ENCODE peak calls at places on chromosomes 3 and 15, in five cellular contexts. I is IMR-90, W is trophoblast cell, K is H9, T is mesenchymal stem cell. O is an unnamed sample.

GRCh38 chr15:70121656-70122297 is 24.1 kb upstream of the TLE3 start:
- DNase-seq in K (no peak), T (peak; percentile 60), I (peak; percentile 80), W (no peak), O (no peak)

GRCh38 chr15:92655178-92655995 is at the start of gene FAM174B:
- DNase-seq in W (no peak), T (peak; percentile 33), I (no peak), K (peak; percentile 73), O (peak; percentile 54)

GRCh38 chr3:146464005-146464595 is 5.3 kb downstream of the PLSCR2 start:
- DNase-seq in I (peak; percentile 72), W (no peak), K (no peak), T (no peak), O (no peak)

GRCh38 chr15:56251315-56252091 is 7.8 kb upstream of the RFX7 start:
- DNase-seq in K (no peak), W (no peak), T (no peak), I (no peak), O (no peak)

GRCh38 chr3:72996121-72996472 is 514 bp upstream of the PPP4R2 start:
- DNase-seq in K (no peak), T (no peak), W (no peak), I (no peak), O (no peak)

GRCh38 chr15:41870689-41871081 is 23.2 kb downstream of the SPTBN5 start:
- DNase-seq in T (peak; percentile 41), I (peak; percentile 93), W (no peak), K (no peak), O (no peak)

GRCh38 chr15:64153480-64154367 is 2.2 kb downstream of the SNX22 start:
- DNase-seq in I (peak; percentile 79), K (peak; percentile 95), W (peak; percentile 93), T (peak; percentile 84), O (peak; percentile 78)

GRCh38 chr3:30658328-30659052 is 52.1 kb downstream of the TGFBR2 start:
- DNase-seq in T (peak; percentile 88), W (no peak), K (no peak), I (peak; percentile 79), O (no peak)

GRCh38 chr15:45660231-45660979 is 25.6 kb downstream of the SQOR start:
- DNase-seq in K (no peak), I (peak; percentile 28), T (peak; percentile 45), W (no peak), O (no peak)

GRCh38 chr3:31132132-31132769 is 237.8 kb upstream of the GADL1 start:
- DNase-seq in K (no peak), W (no peak), T (peak; percentile 53), I (peak; percentile 53), O (peak; percentile 15)

GRCh38 chr15:70412717-70413266 is 315.1 kb upstream of the TLE3 start:
- DNase-seq in T (no peak), I (no peak), W (no peak), K (no peak), O (no peak)

GRCh38 chr15:94232107-94232506 is 746 bp downstream of the MCTP2 start:
- DNase-seq in W (no peak), I (no peak), T (peak; percentile 43), K (no peak), O (no peak)

GRCh38 chr15:31502541-31503229 is 176.1 kb downstream of the KLF13 start:
- DNase-seq in W (no peak), K (peak; percentile 20), I (no peak), T (no peak), O (no peak)

GRCh38 chr3:153089620-153090019 is 72.4 kb upstream of the RAP2B start:
- DNase-seq in W (no peak), T (no peak), I (no peak), K (no peak), O (no peak)

GRCh38 chr3:71478568-71478967 is 105.0 kb downstream of the FOXP1 start:
- DNase-seq in I (peak; percentile 26), T (peak; percentile 21), K (no peak), W (no peak), O (no peak)

GRCh38 chr15:70284438-70285214 is 186.9 kb upstream of the TLE3 start:
- DNase-seq in I (no peak), W (no peak), T (no peak), K (no peak), O (no peak)

GRCh38 chr15:83422541-83422940 is 24.6 kb upstream of the SH3GL3 start:
- DNase-seq in K (no peak), I (no peak), T (no peak), W (no peak), O (no peak)

GRCh38 chr15:94164202-94164807 is 67.1 kb upstream of the MCTP2 start:
- DNase-seq in W (peak; percentile 76), K (peak; percentile 67), I (peak; percentile 51), T (peak; percentile 82), O (peak; percentile 73)

GRCh38 chr15:93333826-93334225 is 244.8 kb upstream of the RGMA start:
- DNase-seq in K (peak; percentile 38), T (no peak), I (no peak), W (no peak), O (no peak)

GRCh38 chr3:80750637-80751036 is 982.8 kb upstream of the ROBO1 start:
- DNase-seq in I (no peak), T (no peak), K (no peak), W (no peak), O (no peak)

GRCh38 chr3:158330820-158331219 is 220.9 kb downstream of the RSRC1 start:
- DNase-seq in T (peak; percentile 21), K (no peak), W (no peak), I (peak; percentile 40), O (no peak)

GRCh38 chr15:62124176-62124952 is 40.7 kb downstream of the C2CD4B start:
- DNase-seq in W (no peak), T (peak; percentile 48), K (no peak), I (peak; percentile 20), O (no peak)

GRCh38 chr3:187293977-187294376 is 2.4 kb upstream of the MASP1 start:
- DNase-seq in T (no peak), I (no peak), W (no peak), K (no peak), O (no peak)

GRCh38 chr3:187292186-187292585 is 649 bp upstream of the MASP1 start:
- DNase-seq in W (no peak), T (peak; percentile 43), K (no peak), I (no peak), O (no peak)

GRCh38 chr3:187291512-187292132 is at the start of gene MASP1:
- DNase-seq in K (peak; percentile 50), W (no peak), T (peak; percentile 73), I (peak; percentile 38), O (peak; percentile 27)

GRCh38 chr3:187293514-187293870 is 2.0 kb upstream of the MASP1 start:
- DNase-seq in I (no peak), K (no peak), W (no peak), T (no peak), O (no peak)

DNA sequence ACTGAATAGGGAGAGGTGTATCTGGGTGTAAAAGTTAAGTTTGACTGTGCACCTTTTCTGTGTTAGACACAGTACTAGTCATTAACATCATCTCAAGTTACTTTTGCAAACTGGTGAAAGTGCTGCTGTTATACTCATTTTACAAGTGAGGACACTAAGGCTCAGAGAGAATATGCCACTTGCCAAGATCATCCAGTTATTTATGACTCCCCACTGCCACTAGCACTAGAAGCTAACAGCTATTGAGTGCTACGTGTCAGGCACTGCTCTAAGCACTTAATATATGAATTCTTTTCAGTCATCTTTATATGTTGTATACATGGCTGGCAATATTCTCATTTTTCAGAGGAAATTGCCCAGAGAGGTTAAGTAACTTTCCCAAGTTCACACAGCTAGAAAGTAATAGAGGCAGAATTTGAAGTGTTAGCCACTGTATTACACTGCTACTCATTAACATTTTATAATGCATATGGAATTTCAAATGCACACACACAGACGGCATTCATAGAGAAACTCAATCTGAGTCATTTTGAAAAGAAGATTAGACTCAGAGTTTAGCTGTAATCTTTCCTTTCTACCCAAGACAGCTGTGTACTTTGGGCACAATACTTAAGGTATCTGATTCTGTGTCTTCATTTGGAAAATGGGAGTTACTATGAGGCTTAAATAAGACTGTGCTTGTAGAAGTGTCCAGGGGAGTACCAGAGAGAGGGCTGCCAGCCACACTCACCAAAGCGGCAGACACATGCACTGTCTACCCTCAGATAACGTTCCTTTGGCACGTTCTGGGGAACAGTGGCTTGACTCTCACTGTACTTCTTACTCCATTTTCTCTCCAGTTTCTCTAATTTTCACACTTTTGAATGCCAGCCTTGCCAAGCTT is 1.3 kb upstream of the MASP1 start:
- DNase-seq in W (no peak), K (no peak), T (peak; percentile 40), I (peak; percentile 48), O (no peak)
- H4K91ac ChIP-seq in W (no peak overlapping the region), K (no peak overlapping the region), T (no peak overlapping the region), I (peak overlapping the region; percentile 89), O (no peak overlapping the region)

DNA sequence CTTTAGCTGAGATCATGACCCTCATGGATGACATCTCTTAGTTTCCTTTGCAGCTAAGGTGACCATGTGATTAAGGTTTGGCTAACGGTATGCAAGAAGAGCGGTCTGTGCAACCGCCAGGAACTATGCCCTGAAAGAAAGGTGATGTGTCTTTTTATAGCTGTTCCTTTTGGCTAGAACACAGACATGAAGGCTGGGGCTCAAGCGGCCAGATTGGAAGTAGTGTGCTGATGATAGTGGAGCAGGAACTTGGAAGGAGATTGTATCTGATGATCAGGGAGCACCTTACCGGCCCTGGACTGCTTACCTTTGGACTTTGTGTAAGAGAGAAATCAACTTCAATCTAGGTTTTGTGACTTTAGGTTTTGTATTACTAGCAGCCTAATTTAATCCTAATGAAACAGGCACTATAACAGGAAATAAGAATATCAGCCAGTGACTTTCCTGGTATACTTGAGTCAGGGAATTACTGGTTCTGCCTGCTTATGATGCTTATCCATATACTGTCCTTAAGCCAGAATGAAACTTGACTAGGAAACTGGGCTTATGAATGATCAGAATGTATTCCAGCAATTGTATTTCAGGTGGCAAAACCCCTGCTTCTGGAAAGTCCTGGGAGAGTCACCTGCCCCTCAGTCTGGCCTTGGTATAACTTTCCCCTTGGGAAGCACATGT is 164.3 kb upstream of the LRIG1 start:
- DNase-seq in K (no peak), I (no peak), T (no peak), W (no peak), O (no peak)
- H2AFZ ChIP-seq in K (no peak overlapping the region), I (no peak overlapping the region), T (no peak overlapping the region), W (no peak overlapping the region), O (peak overlapping the region; percentile 27)

GRCh38 chr15:74995182-74995778 is at the start of gene SCAMP5:
- DNase-seq in I (peak; percentile 93), K (peak; percentile 98), T (peak; percentile 90), W (peak; percentile 84), O (peak; percentile 96)
- H4K8ac ChIP-seq in I (no peak within 1 kb of the TSS), K (no peak within 1 kb of the TSS), T (peak within 1 kb of the TSS; percentile 73), W (peak within 1 kb of the TSS; percentile 55), O (no peak within 1 kb of the TSS)

DNA sequence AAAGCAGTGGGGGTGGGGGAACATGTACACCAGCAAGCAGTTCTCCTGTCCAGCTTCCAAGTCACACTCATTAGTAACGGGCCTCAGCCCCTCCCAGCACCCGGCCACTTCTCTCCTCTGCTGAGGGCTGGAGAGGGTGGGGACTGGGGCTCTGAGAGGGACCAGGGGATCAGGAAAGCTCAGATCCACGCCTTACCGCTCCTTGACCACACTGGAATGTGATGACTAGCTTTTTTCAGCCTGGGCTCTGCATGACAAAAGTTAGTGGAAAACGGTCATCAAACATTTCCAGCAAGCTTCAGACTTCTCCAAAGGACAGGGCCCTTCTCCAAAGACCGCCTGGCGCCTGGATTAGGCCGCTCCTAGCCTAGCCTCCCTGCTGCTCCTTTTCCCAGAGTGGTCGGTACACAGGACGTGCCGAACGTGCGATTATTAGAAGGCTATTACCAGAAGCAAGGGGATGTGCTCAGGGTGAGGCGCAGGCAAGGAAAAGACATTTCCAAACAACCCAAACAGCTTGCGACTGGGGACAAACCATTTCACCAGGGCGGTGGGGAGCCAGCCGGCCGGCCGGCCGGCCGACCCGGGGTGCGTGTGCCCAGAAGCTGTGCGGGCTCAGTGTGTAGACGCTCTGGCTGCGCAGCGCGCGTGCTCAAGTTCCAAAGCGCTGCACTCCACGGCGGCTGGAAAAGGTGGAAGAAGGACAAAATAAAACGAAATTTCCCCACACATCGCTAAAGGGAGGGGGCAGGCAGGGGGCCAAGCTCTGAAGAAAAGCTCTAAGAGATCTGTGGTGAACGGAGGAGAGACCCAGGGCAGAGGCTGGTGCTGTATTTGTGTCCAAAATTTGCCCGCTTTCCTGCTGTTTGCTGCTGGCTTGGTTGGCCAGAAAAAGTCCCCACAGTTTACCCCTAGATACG is 51.0 kb upstream of the SSR3 start:
- DNase-seq in W (no peak), K (peak; percentile 69), T (peak; percentile 88), I (peak; percentile 69), O (peak; percentile 49)
- H4K91ac ChIP-seq in W (peak overlapping the region; percentile 42), K (no peak overlapping the region), T (peak overlapping the region; percentile 36), I (peak overlapping the region; percentile 82), O (no peak overlapping the region)